ENCODE peak calls at places on chromosome 13, in four cellular contexts. One of them, this sample, is unnamed.
A peak's percentile ranks its signal among the peaks of the same experiment; 100 is the strongest.

GRCh38 chr13:38693641-38694040 is 6.8 kb downstream of the FREM2 start:
- DNase-seq in transverse colon: no peak
- DNase-seq in A549: no peak
- DNase-seq in ovary: no peak
- DNase-seq in this sample: no peak

GRCh38 chr13:96963786-96964475 is 30.3 kb downstream of the OXGR1 start:
- DNase-seq in ovary: no peak
- DNase-seq in A549: no peak
- DNase-seq in transverse colon: no peak
- DNase-seq in this sample: no peak

GRCh38 chr13:97339019-97339988 is 94.7 kb upstream of the RAP2A start:
- DNase-seq in ovary: peak; percentile 79
- DNase-seq in transverse colon: peak; percentile 41
- DNase-seq in A549: peak; percentile 28
- DNase-seq in this sample: no peak

GRCh38 chr13:28494861-28495585 is at the start of gene FLT1:
- DNase-seq in transverse colon: no peak
- DNase-seq in ovary: no peak
- DNase-seq in A549: no peak
- DNase-seq in this sample: peak; percentile 91

GRCh38 chr13:60112771-60113170 is 51.0 kb downstream of the DIAPH3 start:
- DNase-seq in A549: no peak
- DNase-seq in ovary: no peak
- DNase-seq in transverse colon: no peak
- DNase-seq in this sample: no peak

GRCh38 chr13:63351533-63351932 is 1935.9 kb upstream of the PCDH20 start:
- DNase-seq in A549: no peak
- DNase-seq in ovary: no peak
- DNase-seq in transverse colon: no peak
- DNase-seq in this sample: no peak

GRCh38 chr13:23941216-23941615 is 43.9 kb upstream of the C1QTNF9B start:
- DNase-seq in ovary: no peak
- DNase-seq in A549: no peak
- DNase-seq in transverse colon: no peak
- DNase-seq in this sample: no peak

GRCh38 chr13:62920181-62920580 is 1504.5 kb upstream of the PCDH20 start:
- DNase-seq in A549: no peak
- DNase-seq in ovary: no peak
- DNase-seq in transverse colon: no peak
- DNase-seq in this sample: no peak

GRCh38 chr13:113981611-113982295 is 7.9 kb upstream of the C13orf46 start:
- DNase-seq in A549: no peak
- DNase-seq in ovary: no peak
- DNase-seq in transverse colon: no peak
- DNase-seq in this sample: no peak

GRCh38 chr13:84418041-84418440 is 535.8 kb upstream of the SLITRK1 start:
- DNase-seq in ovary: no peak
- DNase-seq in transverse colon: no peak
- DNase-seq in A549: no peak
- DNase-seq in this sample: no peak

GRCh38 chr13:30877335-30877734 is 28.7 kb upstream of the MEDAG start:
- DNase-seq in A549: no peak
- DNase-seq in transverse colon: no peak
- DNase-seq in ovary: no peak
- DNase-seq in this sample: no peak

GRCh38 chr13:29513002-29513980 is 82.2 kb downstream of the SLC7A1 start:
- DNase-seq in transverse colon: no peak
- DNase-seq in ovary: no peak
- DNase-seq in A549: no peak
- DNase-seq in this sample: no peak

GRCh38 chr13:102608944-102609343 is 12.2 kb downstream of the TPP2 start:
- DNase-seq in transverse colon: no peak
- DNase-seq in ovary: no peak
- DNase-seq in A549: no peak
- DNase-seq in this sample: no peak
- TF ChIP-seq POLR2A in transverse colon: no peak
- TF ChIP-seq POLR2A in ovary: no peak
- TF ChIP-seq POLR2A in A549: no peak
- TF ChIP-seq POLR2A in this sample: no peak

GRCh38 chr13:57408312-57408711 is 223.2 kb upstream of the PCDH17 start:
- DNase-seq in ovary: no peak
- DNase-seq in A549: no peak
- DNase-seq in transverse colon: no peak
- DNase-seq in this sample: no peak
- TF ChIP-seq EP300 in ovary: no peak
- TF ChIP-seq EP300 in A549: no peak
- TF ChIP-seq EP300 in transverse colon: no peak
- TF ChIP-seq EP300 in this sample: no peak

GRCh38 chr13:41150058-41150457 is 17.5 kb upstream of the KBTBD6 start:
- DNase-seq in transverse colon: no peak
- DNase-seq in ovary: no peak
- DNase-seq in A549: no peak
- DNase-seq in this sample: no peak
- H3K9me3 ChIP-seq in transverse colon: peaks cover 47% of the 10 kb centered on the region
- H3K9me3 ChIP-seq in ovary: peaks cover 4% of the 10 kb centered on the region
- H3K9me3 ChIP-seq in A549: peaks cover 36% of the 10 kb centered on the region
- H3K9me3 ChIP-seq in this sample: peaks cover 33% of the 10 kb centered on the region

GRCh38 chr13:44573071-44573470 is 3.1 kb downstream of the TSC22D1 start:
- DNase-seq in A549: no peak
- DNase-seq in ovary: no peak
- DNase-seq in transverse colon: no peak
- DNase-seq in this sample: no peak
- TF ChIP-seq POLR2A in A549: no peak
- TF ChIP-seq POLR2A in ovary: no peak
- TF ChIP-seq POLR2A in transverse colon: no peak
- TF ChIP-seq POLR2A in this sample: no peak